ENCODE peak calls at places on chromosomes 11 and 22, in ten cellular contexts. Y, Q, F, J, R, S, B, G, V and P are unnamed samples. For H3K36me3 and H3K27me3, the result is how much of the 10 kb centered on the place peaks cover.

GRCh38 chr22:24002849-24003248 is 2.4 kb downstream of the GSTT4 start:
- DNase-seq in V (no peak), F (no peak), Q (no peak), S (no peak), J (no peak), Y (no peak), B (no peak), G (no peak), R (no peak), P (no peak)

GRCh38 chr11:134120143-134120850 is 51.4 kb downstream of the JAM3 start:
- DNase-seq in Q (no peak), B (peak), G (no peak), F (peak), J (peak), Y (peak), S (no peak), V (no peak), R (no peak), P (no peak)

GRCh38 chr11:8288166-8288772 is 24.6 kb upstream of the LMO1 start:
- DNase-seq in V (no peak), Q (no peak), J (no peak), Y (no peak), B (no peak), F (no peak), S (no peak), R (no peak), G (no peak), P (no peak)

GRCh38 chr22:47144791-47145425 is 382.5 kb downstream of the TBC1D22A start:
- DNase-seq in V (no peak), R (no peak), B (no peak), Y (no peak), G (no peak), Q (no peak), S (no peak), F (no peak), J (no peak), P (no peak)

GRCh38 chr11:102420547-102420946 is 32.0 kb downstream of the TMEM123 start:
- DNase-seq in V (no peak), Y (no peak), R (no peak), S (no peak), J (no peak), G (no peak), F (no peak), B (no peak), Q (no peak), P (no peak)

GRCh38 chr22:28029201-28029948 is 110.3 kb upstream of the PITPNB start:
- DNase-seq in G (peak), V (no peak), B (peak), R (no peak), F (peak), S (no peak), Q (no peak), J (peak), Y (peak), P (no peak)

GRCh38 chr22:17888855-17889254 is 114.6 kb upstream of the BID start:
- DNase-seq in S (no peak), B (no peak), Q (no peak), R (no peak), F (peak), J (no peak), V (no peak), G (peak), Y (no peak), P (no peak)

GRCh38 chr11:76756341-76756771 is 26.8 kb upstream of the TSKU start:
- DNase-seq in Y (no peak), Q (no peak), B (no peak), F (no peak), R (no peak), S (no peak), G (no peak), J (no peak), V (peak), P (no peak)

GRCh38 chr11:120128392-120129172 is 9.3 kb downstream of the TRIM29 start:
- DNase-seq in F (peak), R (no peak), J (no peak), Y (peak), Q (no peak), G (no peak), S (no peak), V (peak), B (peak), P (no peak)

GRCh38 chr11:114358711-114359110 is 41.6 kb downstream of the C11orf71 start:
- DNase-seq in Q (no peak), B (peak), J (no peak), Y (peak), G (no peak), F (no peak), V (no peak), R (no peak), S (no peak), P (no peak)

GRCh38 chr22:24457894-24458293 is 30.5 kb downstream of the ADORA2A start:
- DNase-seq in Q (no peak), Y (no peak), V (no peak), F (no peak), G (no peak), B (no peak), R (no peak), J (no peak), S (no peak), P (no peak)

GRCh38 chr11:38791346-38791961 is 2193.4 kb upstream of the RAG2 start:
- DNase-seq in J (peak), G (peak), V (peak), F (peak), R (no peak), B (peak), Y (no peak), Q (no peak), S (peak), P (peak)

GRCh38 chr11:31106326-31106725 is 263.2 kb downstream of the DCDC1 start:
- DNase-seq in V (no peak), R (no peak), G (peak), S (no peak), Y (no peak), B (no peak), J (no peak), Q (no peak), F (no peak), P (no peak)

GRCh38 chr11:79377399-79377798 is 63.4 kb downstream of the TENM4 start:
- DNase-seq in V (no peak), S (no peak), G (no peak), Q (no peak), J (no peak), Y (no peak), B (no peak), R (no peak), F (no peak), P (peak)

GRCh38 chr11:6498544-6498943 is 1.5 kb downstream of the DNHD1 start:
- DNase-seq in R (no peak), B (no peak), Y (no peak), F (no peak), J (no peak), V (no peak), Q (no peak), G (no peak), S (no peak), P (no peak)

GRCh38 chr11:112794321-112794720 is 166.9 kb upstream of the NCAM1 start:
- DNase-seq in S (no peak), G (no peak), R (no peak), Y (no peak), V (no peak), B (peak), J (no peak), F (peak), Q (no peak), P (no peak)

GRCh38 chr11:8006349-8006977 is 19.3 kb downstream of the EIF3F start:
- DNase-seq in R (peak), S (peak), Q (no peak), F (peak), V (peak), B (peak), Y (peak), G (peak), J (peak), P (peak)

GRCh38 chr11:2890466-2891241 is 5.1 kb upstream of the CDKN1C start:
- DNase-seq in J (no peak), R (no peak), B (no peak), Y (peak), G (no peak), S (no peak), Q (no peak), F (no peak), V (no peak), P (no peak)

GRCh38 chr22:32531955-32532818 is 57.6 kb downstream of the FBXO7 start:
- DNase-seq in R (no peak), Y (peak), S (no peak), V (no peak), B (peak), J (peak), Q (no peak), F (peak), G (peak), P (peak)

GRCh38 chr11:82864268-82864667 is 36.0 kb downstream of the PRCP start:
- DNase-seq in Q (no peak), S (peak), G (peak), B (peak), Y (peak), F (peak), V (peak), J (peak), R (no peak), P (peak)

GRCh38 chr11:101567086-101567485 is 16.7 kb downstream of the TRPC6 start:
- DNase-seq in G (peak), J (no peak), Y (no peak), S (no peak), V (no peak), F (no peak), B (no peak), R (no peak), Q (no peak), P (no peak)

GRCh38 chr11:726278-726915 is 20.4 kb downstream of the EPS8L2 start:
- DNase-seq in J (no peak), R (peak), G (peak), S (no peak), Q (peak), F (peak), Y (peak), B (peak), V (no peak), P (peak)

GRCh38 chr11:77126861-77127673 is 979 bp upstream of the MYO7A start:
- DNase-seq in B (peak), R (peak), Q (peak), G (peak), Y (no peak), J (peak), F (no peak), V (peak), S (no peak), P (peak)

GRCh38 chr11:17643506-17644405 is 75.6 kb upstream of the MYOD1 start:
- DNase-seq in G (peak), Q (no peak), Y (no peak), B (no peak), V (no peak), S (no peak), F (no peak), R (no peak), J (no peak), P (no peak)

GRCh38 chr11:80320765-80321164 is 879.9 kb upstream of the TENM4 start:
- DNase-seq in R (no peak), V (no peak), S (no peak), G (peak), J (no peak), F (no peak), B (no peak), Q (no peak), Y (no peak), P (peak)

GRCh38 chr11:93700830-93701229 is 39.3 kb downstream of the CEP295 start:
- DNase-seq in Y (no peak), B (peak), J (peak), S (no peak), G (no peak), R (no peak), V (no peak), Q (no peak), F (peak), P (no peak)

GRCh38 chr11:48064306-48064705 is 83.9 kb downstream of the PTPRJ start:
- DNase-seq in G (no peak), J (no peak), V (no peak), R (no peak), S (no peak), Q (no peak), F (peak), B (peak), Y (no peak), P (no peak)

GRCh38 chr11:34644669-34645406 is 23.9 kb downstream of the EHF start:
- DNase-seq in S (no peak), B (peak), V (no peak), Q (no peak), R (no peak), J (no peak), G (no peak), Y (no peak), F (peak), P (no peak)

GRCh38 chr11:7251836-7252682 is at the start of gene SYT9:
- DNase-seq in V (no peak), S (no peak), F (peak), Q (peak), J (peak), G (peak), B (peak), Y (no peak), R (no peak), P (no peak)

GRCh38 chr11:100748153-100748552 is 61.1 kb downstream of the ARHGAP42 start:
- DNase-seq in Y (no peak), B (no peak), J (no peak), Q (no peak), S (no peak), G (no peak), V (no peak), F (no peak), R (no peak), P (no peak)

GRCh38 chr22:32622004-32622761 is 147.6 kb downstream of the FBXO7 start:
- DNase-seq in G (peak), Q (no peak), V (peak), Y (peak), S (no peak), B (peak), J (peak), F (peak), R (no peak), P (no peak)

GRCh38 chr22:28030442-28030841 is 111.4 kb upstream of the PITPNB start:
- DNase-seq in Y (no peak), R (no peak), Q (no peak), G (no peak), S (no peak), B (no peak), F (no peak), V (no peak), J (no peak), P (no peak)

GRCh38 chr11:75588067-75588481 is 26.0 kb downstream of the SERPINH1 start:
- DNase-seq in J (no peak), R (no peak), G (no peak), Y (no peak), Q (no peak), F (no peak), B (no peak), V (peak), S (no peak), P (no peak)

GRCh38 chr11:63443714-63444113 is 47.3 kb downstream of the PLAAT5 start:
- DNase-seq in Y (no peak), G (no peak), S (no peak), Q (no peak), B (no peak), V (no peak), F (no peak), R (no peak), J (no peak), P (no peak)

GRCh38 chr11:128409476-128409875 is 177.9 kb downstream of the ETS1 start:
- DNase-seq in V (no peak), F (peak), S (no peak), Y (no peak), R (no peak), G (no peak), J (no peak), Q (no peak), B (peak), P (no peak)

GRCh38 chr22:41660416-41660815 is 28.3 kb downstream of the SNU13 start:
- DNase-seq in Y (no peak), G (no peak), S (no peak), F (no peak), Q (no peak), R (no peak), B (peak), V (no peak), J (peak), P (no peak)
- H3K36me3 ChIP-seq in Y (under half), G (half or more), S (half or more), F (half or more), Q (under half), R (half or more), B (half or more), V (under half), J (half or more), P (half or more)

GRCh38 chr22:37331034-37331428 is 48.7 kb downstream of the CYTH4 start:
- DNase-seq in B (peak), S (no peak), G (no peak), J (no peak), Q (no peak), R (no peak), F (peak), Y (no peak), V (no peak), P (no peak)
- H3K27me3 ChIP-seq in B (under half), S (under half), G (half or more), J (half or more), Q (under half), R (under half), F (under half), Y (under half), V (under half), P (half or more)

GRCh38 chr11:106446302-106446701 is 368.8 kb downstream of the AASDHPPT start:
- DNase-seq in F (no peak), V (no peak), Y (no peak), G (no peak), Q (no peak), S (no peak), B (no peak), R (no peak), J (no peak), P (no peak)

GRCh38 chr11:106446961-106447360 is 369.5 kb downstream of the AASDHPPT start:
- DNase-seq in Q (no peak), G (no peak), V (no peak), J (no peak), R (no peak), F (no peak), Y (no peak), B (no peak), S (no peak), P (no peak)

GRCh38 chr11:106442032-106442431 is 364.6 kb downstream of the AASDHPPT start:
- DNase-seq in R (no peak), Y (no peak), S (no peak), J (no peak), F (no peak), Q (no peak), V (no peak), B (no peak), G (no peak), P (no peak)

GRCh38 chr11:106449756-106450155 is 372.3 kb downstream of the AASDHPPT start:
- DNase-seq in Y (no peak), J (no peak), Q (no peak), B (no peak), G (no peak), V (peak), S (no peak), F (no peak), R (no peak), P (no peak)

DNA sequence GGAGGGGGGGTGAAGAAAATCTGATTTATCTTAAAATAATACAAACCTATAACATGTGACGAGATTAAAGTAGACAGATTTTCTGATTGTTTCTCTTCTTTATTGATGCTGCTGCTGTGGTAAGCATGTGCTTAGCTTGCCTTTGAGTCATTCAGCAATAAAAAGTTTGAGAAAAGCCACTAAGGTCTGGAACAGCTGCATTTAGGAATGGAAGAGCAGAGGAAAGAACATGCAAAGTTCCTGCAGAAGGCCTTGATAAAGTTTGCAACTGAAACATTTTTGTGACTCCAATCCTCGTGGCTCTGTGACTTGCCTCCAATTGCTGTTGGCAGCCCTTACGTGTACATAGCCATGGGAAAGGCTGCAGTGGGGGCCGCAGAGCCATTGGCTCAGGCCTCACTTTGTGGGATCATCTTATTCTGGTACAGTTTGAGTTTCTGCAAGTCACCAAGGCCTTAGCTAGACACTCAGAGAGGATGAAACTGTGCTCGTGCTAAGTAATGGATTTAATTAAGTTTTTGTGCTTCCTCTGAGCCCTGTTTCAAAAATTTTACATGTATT is 370.2 kb downstream of the AASDHPPT start:
- DNase-seq in B (peak), F (no peak), Q (no peak), J (no peak), S (no peak), Y (no peak), G (no peak), R (no peak), V (no peak), P (no peak)
- H3K36me3 ChIP-seq in B (under half), F (under half), Q (under half), J (under half), S (under half), Y (under half), G (under half), R (under half), V (under half), P (under half)

GRCh38 chr11:46429709-46430108 is 38.1 kb upstream of the CHRM4 start:
- DNase-seq in Q (no peak), F (no peak), S (no peak), J (no peak), R (no peak), B (peak), G (no peak), V (no peak), Y (no peak), P (no peak)

GRCh38 chr11:46422588-46422987 is 31.0 kb upstream of the CHRM4 start:
- DNase-seq in Y (no peak), G (no peak), R (no peak), Q (no peak), B (no peak), S (no peak), F (no peak), V (no peak), J (no peak), P (no peak)

GRCh38 chr11:46431211-46431610 is 39.6 kb upstream of the CHRM4 start:
- DNase-seq in S (no peak), G (peak), R (no peak), V (no peak), F (no peak), B (no peak), Y (no peak), Q (no peak), J (no peak), P (no peak)

GRCh38 chr11:46426233-46426991 is 34.8 kb upstream of the CHRM4 start:
- DNase-seq in J (no peak), S (no peak), R (no peak), G (no peak), V (no peak), F (no peak), Q (no peak), Y (no peak), B (no peak), P (no peak)

DNA sequence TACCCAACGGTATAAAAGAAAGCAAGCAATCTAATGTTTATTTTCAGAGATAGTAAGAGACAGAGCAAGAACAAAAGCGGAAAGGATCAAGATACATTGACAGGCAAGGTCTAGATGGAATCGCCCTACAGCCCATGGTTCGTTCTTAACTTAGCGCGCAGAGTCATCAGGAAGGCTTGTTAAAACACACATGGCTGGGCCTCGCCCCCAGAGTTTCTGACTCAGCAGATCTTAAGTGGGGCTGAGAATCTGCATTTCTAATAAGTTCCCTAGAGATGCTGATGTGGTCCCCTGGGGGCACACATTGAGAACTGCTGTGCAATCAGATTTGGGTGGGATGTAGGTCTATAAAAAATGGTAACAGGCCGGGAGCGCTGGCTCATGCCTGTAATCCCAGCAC is 35.8 kb upstream of the CHRM4 start:
- DNase-seq in J (no peak), R (no peak), V (no peak), Q (no peak), Y (no peak), G (no peak), B (no peak), F (no peak), S (no peak), P (no peak)
- H3K27me3 ChIP-seq in J (under half), R (under half), V (under half), Q (under half), Y (under half), G (under half), B (under half), F (under half), S (under half), P (under half)

DNA sequence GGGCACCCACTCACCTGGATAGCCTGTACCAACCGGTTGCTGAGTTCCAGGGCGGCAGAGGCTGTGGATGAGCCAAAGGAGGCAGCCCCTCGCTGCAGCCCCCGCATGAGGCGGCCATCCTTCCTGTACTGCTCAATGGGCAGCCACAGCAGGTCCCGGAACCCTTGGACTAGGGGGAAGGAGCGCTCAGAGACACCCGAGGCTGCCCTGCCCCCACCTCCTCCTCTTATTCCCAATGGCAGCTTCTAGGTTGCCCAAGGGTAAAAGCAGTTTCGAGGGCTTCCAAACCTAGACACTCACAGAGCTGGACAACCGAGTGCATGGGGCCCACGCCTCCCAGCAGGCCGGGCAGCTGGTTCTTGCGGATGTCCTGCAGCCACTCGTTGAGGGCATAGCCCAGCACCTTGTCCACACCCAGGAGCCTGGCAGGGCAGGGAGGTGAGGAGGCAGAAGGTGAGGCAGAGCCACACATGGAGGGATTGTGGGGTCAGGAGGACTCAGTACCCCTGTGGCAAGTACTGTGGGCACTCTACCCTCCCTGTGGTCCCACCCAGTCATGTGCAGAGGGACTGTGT is 18.1 kb upstream of the EHD1 start:
- DNase-seq in S (no peak), J (no peak), G (no peak), F (no peak), B (no peak), Y (no peak), Q (no peak), R (no peak), V (no peak), P (no peak)
- H3K36me3 ChIP-seq in S (under half), J (under half), G (under half), F (under half), B (under half), Y (under half), Q (under half), R (under half), V (under half), P (under half)